ENCODE peak calls at places on chromosomes 12 and 14, in eight cellular contexts. G, I, W, A, X, D, J and B are unnamed samples. For H3K4me1, the result is how much of the 10 kb centered on the place peaks cover.

GRCh38 chr14:94819531-94819930 is 49.6 kb upstream of the GSC start:
- DNase-seq in G (no peak), I (no peak), W (no peak), A (no peak), X (no peak), D (no peak), J (no peak), B (no peak)

GRCh38 chr12:101459642-101460346 is 15.3 kb upstream of the SPIC start:
- DNase-seq in G (peak), I (peak), W (peak), A (peak), X (peak), D (peak), J (no peak), B (no peak)

GRCh38 chr12:107801150-107801549 is 26.6 kb downstream of the ASCL4 start:
- DNase-seq in G (no peak), I (peak), W (no peak), A (no peak), X (no peak), D (no peak), J (no peak), B (no peak)

GRCh38 chr12:92077530-92077929 is 68.1 kb downstream of the BTG1 start:
- DNase-seq in G (no peak), I (no peak), W (no peak), A (no peak), X (no peak), D (no peak), J (no peak), B (no peak)

GRCh38 chr12:88896958-88897357 is 316.7 kb upstream of the KITLG start:
- DNase-seq in G (no peak), I (peak), W (no peak), A (no peak), X (no peak), D (no peak), J (no peak), B (no peak)

GRCh38 chr14:62308316-62308715 is 546.1 kb downstream of the SNAPC1 start:
- DNase-seq in G (no peak), I (no peak), W (peak), A (no peak), X (no peak), D (peak), J (no peak), B (no peak)

GRCh38 chr14:53954551-53955233 is 1.9 kb downstream of the BMP4 start:
- DNase-seq in G (peak), I (peak), W (peak), A (no peak), X (peak), D (no peak), J (no peak), B (no peak)

GRCh38 chr12:28222081-28222700 is 31.9 kb downstream of the CCDC91 start:
- DNase-seq in G (no peak), I (no peak), W (no peak), A (no peak), X (no peak), D (no peak), J (no peak), B (no peak)

GRCh38 chr12:124457287-124458219 is 109.9 kb downstream of the NCOR2 start:
- DNase-seq in G (no peak), I (peak), W (peak), A (no peak), X (peak), D (no peak), J (peak), B (no peak)

GRCh38 chr14:30389134-30389900 is 169.6 kb upstream of the G2E3 start:
- DNase-seq in G (peak), I (no peak), W (peak), A (no peak), X (no peak), D (no peak), J (peak), B (no peak)

GRCh38 chr14:103563089-103563620 is 395 bp downstream of the COA8 start:
- DNase-seq in G (no peak), I (no peak), W (peak), A (peak), X (peak), D (peak), J (no peak), B (peak)

GRCh38 chr14:104201063-104201462 is 62.7 kb downstream of the KIF26A start:
- DNase-seq in G (no peak), I (no peak), W (no peak), A (no peak), X (no peak), D (no peak), J (no peak), B (no peak)

GRCh38 chr14:68786491-68787234 is 6.2 kb downstream of the ZFP36L1 start:
- DNase-seq in G (peak), I (peak), W (peak), A (no peak), X (peak), D (peak), J (no peak), B (peak)

GRCh38 chr12:25585021-25585523 is 32.0 kb upstream of the LMNTD1 start:
- DNase-seq in G (peak), I (peak), W (peak), A (no peak), X (no peak), D (no peak), J (peak), B (no peak)

GRCh38 chr12:66653801-66654200 is 25.1 kb downstream of the GRIP1 start:
- DNase-seq in G (no peak), I (no peak), W (no peak), A (no peak), X (no peak), D (peak), J (no peak), B (no peak)

GRCh38 chr14:55398679-55399078 is 13.0 kb downstream of the ATG14 start:
- DNase-seq in G (peak), I (peak), W (no peak), A (peak), X (no peak), D (no peak), J (peak), B (peak)

GRCh38 chr14:33997611-33998010 is 46.7 kb upstream of the EGLN3 start:
- DNase-seq in G (no peak), I (no peak), W (no peak), A (no peak), X (no peak), D (no peak), J (no peak), B (no peak)

DNA sequence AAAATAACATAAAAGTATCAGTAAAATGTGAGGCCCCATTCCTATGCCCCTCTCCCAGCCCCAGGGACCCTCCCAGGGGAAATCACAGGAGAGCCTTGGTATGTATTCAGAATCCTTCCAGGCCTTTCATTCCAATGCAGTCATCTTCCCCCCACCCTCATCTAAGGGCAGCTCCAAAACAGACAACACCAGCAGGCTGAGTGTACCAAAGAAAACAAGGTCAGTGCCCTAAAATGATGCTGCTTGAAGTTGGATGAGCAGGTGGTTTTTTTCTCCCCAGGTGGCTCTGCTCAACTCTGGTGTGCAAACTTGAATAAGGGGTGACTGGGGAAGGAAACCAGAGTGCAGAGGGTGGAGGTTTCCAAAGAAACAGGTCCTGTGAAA is 56.2 kb downstream of the TSPAN9 start:
- DNase-seq in G (no peak), I (peak), W (no peak), A (no peak), X (no peak), D (no peak), J (no peak), B (no peak)
- H3K4me1 ChIP-seq in G (under half), I (under half), W (under half), A (under half), X (under half), D (under half), J (half or more), B (under half)

DNA sequence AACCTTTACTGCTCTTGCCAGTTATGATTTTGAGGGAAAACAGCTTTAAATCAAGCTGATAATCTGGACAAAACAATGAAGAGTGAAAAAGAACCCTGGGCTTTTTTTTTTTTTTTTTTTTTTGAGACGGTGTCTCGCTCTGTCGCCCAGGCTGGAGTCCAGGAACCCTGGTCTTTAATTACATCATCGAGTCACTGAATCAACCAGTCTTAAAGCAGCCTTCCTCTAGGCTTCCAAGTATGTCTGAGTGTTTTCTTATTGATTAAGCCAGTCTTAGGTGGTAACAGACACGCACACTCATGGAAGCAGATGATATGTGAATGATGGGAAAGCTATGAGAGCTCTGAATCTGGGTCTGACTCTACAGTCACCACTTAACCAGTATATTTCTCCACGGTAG is 5.9 kb upstream of the VCPKMT start:
- DNase-seq in G (no peak), I (no peak), W (no peak), A (no peak), X (no peak), D (no peak), J (no peak), B (no peak)
- H3K27ac ChIP-seq in G (no peak), I (no peak), W (no peak), A (no peak), X (no peak), D (no peak), J (no peak), B (no peak)

GRCh38 chr12:82896286-82896685 is 209.6 kb downstream of the TMTC2 start:
- DNase-seq in G (no peak), I (no peak), W (no peak), A (no peak), X (no peak), D (no peak), J (no peak), B (no peak)

GRCh38 chr12:82896979-82897378 is 210.3 kb downstream of the TMTC2 start:
- DNase-seq in G (peak), I (peak), W (peak), A (peak), X (peak), D (no peak), J (no peak), B (no peak)
- TF ChIP-seq CTCF in G (peak), I (no peak), W (no peak), A (no peak), X (no peak), D (no peak), J (no peak), B (peak)

DNA sequence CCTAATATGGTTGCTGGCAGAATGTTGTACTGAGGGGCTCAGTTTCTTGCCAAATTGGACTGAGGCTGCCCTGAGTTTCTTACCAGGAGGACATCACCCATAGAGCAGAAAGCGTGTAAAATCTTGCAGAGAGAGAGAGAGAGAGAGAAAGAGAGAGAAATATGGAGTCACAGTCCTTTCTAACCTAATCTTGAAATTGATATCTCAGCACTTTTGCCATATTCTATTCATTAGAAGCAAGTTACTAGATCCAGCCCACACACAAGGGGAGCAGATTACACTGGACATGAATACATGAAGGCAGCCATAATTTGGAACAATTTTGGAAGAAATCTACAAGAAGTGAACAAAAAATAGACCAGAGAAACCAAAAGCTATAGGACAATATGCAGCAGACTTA is 4.1 kb upstream of the CD163L1 start:
- DNase-seq in G (no peak), I (no peak), W (no peak), A (no peak), X (no peak), D (no peak), J (no peak), B (no peak)
- H3K4me1 ChIP-seq in G (under half), I (under half), W (under half), A (under half), X (under half), D (under half), J (under half), B (under half)

GRCh38 chr12:110248096-110248447 is 33.0 kb upstream of the ATP2A2 start:
- DNase-seq in G (no peak), I (no peak), W (peak), A (no peak), X (peak), D (no peak), J (no peak), B (no peak)

GRCh38 chr12:110245278-110245868 is 35.7 kb upstream of the ATP2A2 start:
- DNase-seq in G (no peak), I (no peak), W (peak), A (no peak), X (peak), D (peak), J (no peak), B (no peak)

GRCh38 chr12:110246690-110247339 is 34.2 kb upstream of the ATP2A2 start:
- DNase-seq in G (no peak), I (no peak), W (no peak), A (no peak), X (no peak), D (no peak), J (no peak), B (no peak)

GRCh38 chr12:110249105-110249504 is 31.9 kb upstream of the ATP2A2 start:
- DNase-seq in G (no peak), I (peak), W (no peak), A (no peak), X (peak), D (no peak), J (no peak), B (no peak)

GRCh38 chr12:110247340-110248095 is 33.5 kb upstream of the ATP2A2 start:
- DNase-seq in G (peak), I (no peak), W (peak), A (no peak), X (peak), D (no peak), J (no peak), B (peak)
- H3K27ac ChIP-seq in G (peak), I (no peak), W (peak), A (peak), X (peak), D (no peak), J (peak), B (peak)

DNA sequence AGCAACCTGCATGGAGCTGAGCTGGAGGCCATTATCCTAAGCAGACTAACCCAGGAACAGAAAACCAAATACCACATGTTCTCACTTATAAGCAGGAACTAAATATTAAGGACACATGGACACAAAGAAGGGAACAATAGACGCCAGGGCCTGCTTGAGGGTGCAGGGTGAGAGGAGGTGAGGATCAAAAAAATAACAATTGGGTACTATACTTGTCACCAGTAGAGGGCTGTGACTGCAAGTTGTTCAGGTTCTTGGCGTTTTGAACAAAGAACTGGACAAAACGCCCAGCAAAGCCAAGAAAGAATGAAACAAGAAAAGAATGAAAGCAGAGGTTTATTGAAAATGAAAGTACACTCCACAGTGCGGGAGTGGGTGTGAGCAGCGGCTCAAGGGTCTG is 208.5 kb upstream of the NEDD1 start:
- DNase-seq in G (no peak), I (no peak), W (no peak), A (no peak), X (no peak), D (peak), J (no peak), B (no peak)
- TF ChIP-seq CTCF in G (peak), I (peak), W (no peak), A (no peak), X (no peak), D (peak), J (no peak), B (no peak)

DNA sequence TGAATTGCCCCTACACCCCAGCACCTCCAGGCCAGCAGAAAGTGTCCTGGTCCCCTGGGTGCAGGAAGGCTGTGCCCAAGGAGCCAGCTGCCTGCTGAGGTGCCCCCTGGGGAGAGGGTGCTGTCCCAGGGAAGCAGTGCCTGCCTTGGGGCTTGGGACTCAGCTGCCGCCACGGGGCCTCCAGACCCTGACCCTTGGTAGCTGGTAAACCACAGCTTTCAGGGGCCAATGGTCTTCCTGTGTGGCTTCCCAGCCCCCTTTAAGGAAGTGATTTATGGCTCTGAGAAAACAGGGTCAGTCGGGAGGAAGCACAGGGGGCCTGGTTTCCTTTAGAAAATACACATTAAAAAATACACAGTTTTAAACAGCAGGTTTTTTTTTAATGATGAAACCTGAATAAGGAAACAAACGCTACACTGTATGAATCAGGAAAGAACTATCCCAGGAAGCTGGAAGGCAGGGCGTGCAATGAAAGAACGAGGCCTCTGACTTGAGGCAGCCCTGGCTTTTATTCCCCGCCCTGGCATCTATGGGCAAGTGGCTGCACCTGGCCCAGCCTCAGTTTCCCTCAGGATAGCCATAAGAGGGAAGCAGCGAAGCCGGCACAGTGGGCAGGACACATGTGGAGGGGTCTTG is 40.6 kb upstream of the EML1 start:
- DNase-seq in G (peak), I (peak), W (no peak), A (no peak), X (no peak), D (no peak), J (no peak), B (peak)
- H3K4me1 ChIP-seq in G (under half), I (half or more), W (under half), A (under half), X (under half), D (under half), J (half or more), B (under half)

GRCh38 chr12:52249511-52250047 is 16.5 kb downstream of the KRT7 start:
- DNase-seq in G (no peak), I (no peak), W (no peak), A (no peak), X (no peak), D (no peak), J (no peak), B (no peak)

GRCh38 chr12:52247622-52248540 is 14.8 kb downstream of the KRT7 start:
- DNase-seq in G (no peak), I (no peak), W (no peak), A (no peak), X (no peak), D (no peak), J (no peak), B (peak)

GRCh38 chr12:52249041-52249461 is 16.0 kb downstream of the KRT7 start:
- DNase-seq in G (no peak), I (no peak), W (peak), A (no peak), X (no peak), D (no peak), J (peak), B (no peak)

GRCh38 chr12:52246720-52247621 is 13.9 kb downstream of the KRT7 start:
- DNase-seq in G (no peak), I (no peak), W (peak), A (peak), X (peak), D (peak), J (no peak), B (peak)

DNA sequence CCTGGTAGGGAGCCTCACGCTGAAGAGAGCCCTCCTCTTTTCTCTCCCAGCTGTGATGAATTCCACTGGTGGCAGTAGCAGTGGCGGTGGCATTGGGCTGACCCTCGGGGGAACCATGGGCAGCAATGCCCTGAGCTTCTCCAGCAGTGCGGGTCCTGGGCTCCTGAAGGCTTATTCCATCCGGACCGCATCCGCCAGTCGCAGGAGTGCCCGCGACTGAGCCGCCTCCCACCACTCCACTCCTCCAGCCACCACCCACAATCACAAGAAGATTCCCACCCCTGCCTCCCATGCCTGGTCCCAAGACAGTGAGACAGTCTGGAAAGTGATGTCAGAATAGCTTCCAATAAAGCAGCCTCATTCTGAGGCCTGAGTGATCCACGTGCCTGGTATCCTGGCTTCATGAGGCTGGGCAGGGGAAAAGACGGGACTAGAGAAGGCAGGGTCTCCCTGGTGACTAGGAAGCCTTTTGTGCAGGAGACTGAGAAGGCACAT is 15.5 kb downstream of the KRT7 start:
- DNase-seq in G (no peak), I (no peak), W (no peak), A (no peak), X (no peak), D (no peak), J (no peak), B (no peak)
- H3K27ac ChIP-seq in G (no peak), I (no peak), W (peak), A (no peak), X (no peak), D (no peak), J (peak), B (peak)